ENCODE peak calls at places on chromosome 10, in eight cellular contexts. B is PC-3, Z is H9, T is GM23248, G is GM12878, N is MM.1S, D is GM23338, M is IMR-90. J is an unnamed sample.

GRCh38 chr10:13877154-13877909 is 290.6 kb downstream of the PRPF18 start:
- DNase-seq in B (no peak), Z (no peak), T (peak), G (no peak), N (no peak), D (peak), M (peak), J (no peak)

GRCh38 chr10:125060851-125061556 is 99.4 kb downstream of the CTBP2 start:
- DNase-seq in B (peak), Z (peak), T (peak), G (no peak), N (no peak), D (peak), M (peak), J (peak)

GRCh38 chr10:71334228-71334791 is 15.3 kb downstream of the SLC29A3 start:
- DNase-seq in B (peak), Z (no peak), T (no peak), G (no peak), N (no peak), D (no peak), M (no peak), J (no peak)

GRCh38 chr10:14466256-14466655 is 135.5 kb upstream of the FRMD4A start:
- DNase-seq in B (peak), Z (no peak), T (peak), G (no peak), N (no peak), D (no peak), M (peak), J (no peak)

GRCh38 chr10:33139191-33139646 is 181.2 kb upstream of the ITGB1 start:
- DNase-seq in B (no peak), Z (no peak), T (no peak), G (no peak), N (no peak), D (no peak), M (no peak), J (no peak)

GRCh38 chr10:43843331-43844101 is 194.8 kb upstream of the ZNF32 start:
- DNase-seq in B (no peak), Z (no peak), T (peak), G (no peak), N (no peak), D (no peak), M (peak), J (no peak)

GRCh38 chr10:52064084-52064845 is 249.8 kb upstream of the DKK1 start:
- DNase-seq in B (no peak), Z (no peak), T (no peak), G (no peak), N (no peak), D (no peak), M (no peak), J (no peak)

GRCh38 chr10:100827819-100828743 is 82.7 kb downstream of the PAX2 start:
- DNase-seq in B (peak), Z (peak), T (peak), G (no peak), N (peak), D (peak), M (no peak), J (no peak)

GRCh38 chr10:96400465-96400864 is 41.7 kb upstream of the OPALIN start:
- DNase-seq in B (no peak), Z (no peak), T (peak), G (no peak), N (no peak), D (no peak), M (no peak), J (no peak)

GRCh38 chr10:126037946-126038345 is 141.6 kb downstream of the FANK1 start:
- DNase-seq in B (no peak), Z (no peak), T (no peak), G (no peak), N (no peak), D (no peak), M (no peak), J (no peak)

GRCh38 chr10:119139464-119140067 is 25.9 kb downstream of the SFXN4 start:
- DNase-seq in B (peak), Z (peak), T (peak), G (no peak), N (no peak), D (peak), M (peak), J (peak)

GRCh38 chr10:125081931-125082330 is 78.4 kb downstream of the CTBP2 start:
- DNase-seq in B (no peak), Z (no peak), T (no peak), G (no peak), N (no peak), D (no peak), M (no peak), J (no peak)

GRCh38 chr10:101558671-101559595 is 29.1 kb downstream of the POLL start:
- DNase-seq in B (no peak), Z (peak), T (no peak), G (no peak), N (no peak), D (no peak), M (no peak), J (no peak)

GRCh38 chr10:16612148-16612742 is 90.6 kb upstream of the C1QL3 start:
- DNase-seq in B (peak), Z (peak), T (peak), G (no peak), N (peak), D (peak), M (peak), J (no peak)

GRCh38 chr10:77311186-77311585 is 326.4 kb downstream of the KCNMA1 start:
- DNase-seq in B (no peak), Z (peak), T (no peak), G (no peak), N (no peak), D (peak), M (no peak), J (no peak)

GRCh38 chr10:33509231-33509871 is 174.9 kb upstream of the NRP1 start:
- DNase-seq in B (peak), Z (no peak), T (peak), G (peak), N (no peak), D (peak), M (peak), J (peak)

GRCh38 chr10:70425096-70425495 is 16.4 kb downstream of the NODAL start:
- DNase-seq in B (no peak), Z (no peak), T (no peak), G (no peak), N (no peak), D (no peak), M (no peak), J (no peak)

GRCh38 chr10:124093076-124093773 is at the start of gene CHST15:
- DNase-seq in B (peak), Z (peak), T (peak), G (no peak), N (peak), D (peak), M (no peak), J (peak)

GRCh38 chr10:77862595-77862994 is 64.0 kb downstream of the DLG5 start:
- DNase-seq in B (no peak), Z (no peak), T (peak), G (no peak), N (no peak), D (no peak), M (peak), J (no peak)

GRCh38 chr10:126017961-126018560 is 121.7 kb downstream of the FANK1 start:
- DNase-seq in B (peak), Z (no peak), T (peak), G (no peak), N (no peak), D (no peak), M (peak), J (no peak)

GRCh38 chr10:69684020-69684980 is 54.3 kb downstream of the FAM241B start:
- DNase-seq in B (peak), Z (peak), T (peak), G (no peak), N (no peak), D (no peak), M (peak), J (no peak)

GRCh38 chr10:104809288-104810090 is 168.4 kb downstream of the SORCS3 start:
- DNase-seq in B (peak), Z (peak), T (peak), G (no peak), N (peak), D (peak), M (no peak), J (peak)

GRCh38 chr10:97127960-97128850 is 57.6 kb downstream of the SLIT1 start:
- DNase-seq in B (no peak), Z (no peak), T (no peak), G (no peak), N (no peak), D (no peak), M (no peak), J (no peak)

GRCh38 chr10:60427709-60428386 is 38.2 kb upstream of the ANK3 start:
- DNase-seq in B (no peak), Z (no peak), T (peak), G (no peak), N (no peak), D (no peak), M (peak), J (no peak)

GRCh38 chr10:90451283-90451682 is 406.6 kb downstream of the HTR7 start:
- DNase-seq in B (peak), Z (no peak), T (no peak), G (no peak), N (no peak), D (no peak), M (no peak), J (peak)

GRCh38 chr10:1551636-1552338 is 185.5 kb downstream of the ADARB2 start:
- DNase-seq in B (no peak), Z (no peak), T (no peak), G (no peak), N (no peak), D (no peak), M (no peak), J (no peak)

GRCh38 chr10:92146072-92146471 is 144.8 kb downstream of the CPEB3 start:
- DNase-seq in B (no peak), Z (no peak), T (no peak), G (no peak), N (no peak), D (no peak), M (no peak), J (no peak)

GRCh38 chr10:27413831-27414348 is 90.2 kb upstream of the RAB18 start:
- DNase-seq in B (no peak), Z (no peak), T (no peak), G (no peak), N (no peak), D (no peak), M (no peak), J (no peak)

DNA sequence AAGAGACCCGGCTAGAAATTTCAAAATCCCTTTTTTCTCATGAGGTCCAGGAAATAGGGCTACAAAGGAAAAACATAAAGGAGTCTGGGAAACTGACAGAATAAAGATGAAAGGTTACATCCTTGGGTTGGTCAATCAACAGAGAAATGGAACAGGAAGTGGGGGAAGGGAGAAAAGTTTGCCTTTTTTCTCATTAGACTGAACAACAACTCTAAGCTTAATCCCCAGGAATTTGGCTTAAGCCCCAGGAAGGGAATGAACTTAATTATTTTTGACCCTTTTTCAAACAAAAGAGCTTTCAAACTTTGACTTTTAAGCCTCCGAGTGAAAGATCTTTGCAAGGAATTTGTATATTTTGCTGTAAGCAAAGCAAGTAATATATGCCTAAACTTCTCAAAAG is 32.7 kb downstream of the LGI1 start:
- DNase-seq in B (no peak), Z (no peak), T (no peak), G (no peak), N (no peak), D (peak), M (no peak), J (no peak)
- H2AFZ ChIP-seq in B (no peak), Z (peak), T (no peak), G (no peak), N (no peak), D (no peak), M (no peak), J (no peak)

DNA sequence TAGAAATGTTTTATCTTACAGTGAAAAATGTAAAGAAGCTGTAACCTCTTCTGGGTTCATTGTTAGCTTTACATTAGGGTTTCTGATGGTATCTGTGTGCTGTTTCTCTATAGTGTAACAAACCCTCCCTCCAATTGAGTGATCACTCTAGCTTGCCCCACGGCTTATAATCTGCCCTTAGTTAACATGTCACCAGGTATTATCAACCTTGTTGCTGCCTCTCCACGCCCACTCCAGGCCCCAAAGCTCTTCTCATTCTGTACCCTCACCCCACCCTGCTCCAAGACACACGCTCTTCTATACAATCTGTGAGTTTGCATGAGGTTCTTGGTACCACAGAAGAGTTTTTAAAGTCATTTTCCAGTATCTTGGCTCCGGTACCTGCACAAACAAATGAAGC is 139.4 kb downstream of the ARID5B start:
- DNase-seq in B (no peak), Z (no peak), T (no peak), G (no peak), N (no peak), D (no peak), M (no peak), J (no peak)
- H2AFZ ChIP-seq in B (no peak), Z (no peak), T (no peak), G (no peak), N (no peak), D (no peak), M (no peak), J (no peak)

GRCh38 chr10:73172867-73173266 is 4.9 kb downstream of the FAM149B1 start:
- DNase-seq in B (no peak), Z (no peak), T (no peak), G (no peak), N (no peak), D (no peak), M (no peak), J (no peak)
- H2AFZ ChIP-seq in B (no peak), Z (no peak), T (no peak), G (no peak), N (no peak), D (no peak), M (no peak), J (no peak)

GRCh38 chr10:4810093-4810492 is 15.9 kb upstream of the AKR1E2 start:
- DNase-seq in B (no peak), Z (no peak), T (no peak), G (no peak), N (no peak), D (no peak), M (peak), J (no peak)
- H2AFZ ChIP-seq in B (no peak), Z (no peak), T (no peak), G (no peak), N (no peak), D (peak), M (peak), J (no peak)

GRCh38 chr10:31143331-31143935 is 111.8 kb upstream of the ZNF438 start:
- DNase-seq in B (no peak), Z (no peak), T (no peak), G (no peak), N (no peak), D (no peak), M (no peak), J (no peak)

GRCh38 chr10:31145986-31146385 is 114.3 kb upstream of the ZNF438 start:
- DNase-seq in B (no peak), Z (no peak), T (no peak), G (no peak), N (no peak), D (no peak), M (no peak), J (no peak)

GRCh38 chr10:31148955-31149354 is 117.3 kb upstream of the ZNF438 start:
- DNase-seq in B (no peak), Z (no peak), T (no peak), G (no peak), N (no peak), D (no peak), M (no peak), J (no peak)

GRCh38 chr10:31147220-31147608 is 115.5 kb upstream of the ZNF438 start:
- DNase-seq in B (peak), Z (no peak), T (peak), G (no peak), N (no peak), D (no peak), M (peak), J (peak)

DNA sequence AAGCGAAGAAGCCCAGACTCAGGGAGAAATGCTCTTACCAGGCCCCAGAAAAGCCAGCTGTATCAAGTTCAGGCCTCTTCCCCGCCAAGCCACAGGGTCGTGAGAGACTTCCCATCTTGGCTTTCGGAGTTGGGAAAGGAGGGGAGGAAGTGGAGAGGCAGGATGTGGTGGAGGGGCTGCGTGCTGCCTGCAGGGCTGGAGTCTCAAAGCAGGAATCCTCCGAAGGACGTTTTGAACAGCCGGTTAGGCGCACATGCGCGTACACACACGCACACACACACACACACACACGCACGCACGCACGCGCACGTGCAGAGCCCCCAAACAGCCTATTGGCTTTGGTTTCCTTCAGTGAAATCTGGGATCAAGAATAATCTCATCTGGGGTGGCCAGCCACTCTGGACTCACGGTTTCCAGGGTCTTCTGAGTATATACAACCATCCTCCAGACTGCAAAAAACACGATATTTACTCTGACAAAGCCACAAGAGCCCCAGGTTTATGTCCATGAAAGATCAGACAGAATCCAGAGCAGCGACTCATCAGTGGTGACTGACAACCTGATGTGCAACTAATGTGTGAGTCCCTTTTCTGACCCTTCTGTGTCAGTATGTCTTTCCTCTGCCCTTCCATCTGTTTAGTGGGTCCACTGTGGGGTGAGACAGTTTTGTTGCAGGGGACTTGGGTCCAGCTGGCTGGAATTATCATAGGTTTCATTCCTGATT is 115.0 kb upstream of the ZNF438 start:
- DNase-seq in B (peak), Z (no peak), T (peak), G (no peak), N (no peak), D (peak), M (peak), J (peak)
- H2AFZ ChIP-seq in B (no peak), Z (no peak), T (no peak), G (peak), N (no peak), D (peak), M (peak), J (peak)

GRCh38 chr10:30072068-30072467 is 12.7 kb upstream of the JCAD start:
- DNase-seq in B (no peak), Z (no peak), T (no peak), G (no peak), N (no peak), D (no peak), M (no peak), J (no peak)

GRCh38 chr10:30073767-30074060 is 14.3 kb upstream of the JCAD start:
- DNase-seq in B (no peak), Z (no peak), T (no peak), G (no peak), N (no peak), D (no peak), M (no peak), J (no peak)

GRCh38 chr10:30068482-30069223 is 9.3 kb upstream of the JCAD start:
- DNase-seq in B (peak), Z (no peak), T (peak), G (no peak), N (no peak), D (no peak), M (no peak), J (peak)

GRCh38 chr10:30073045-30073766 is 13.8 kb upstream of the JCAD start:
- DNase-seq in B (no peak), Z (no peak), T (no peak), G (no peak), N (no peak), D (no peak), M (no peak), J (no peak)

GRCh38 chr10:30070001-30070759 is 10.8 kb upstream of the JCAD start:
- DNase-seq in B (no peak), Z (no peak), T (no peak), G (no peak), N (no peak), D (no peak), M (no peak), J (no peak)
- H2AFZ ChIP-seq in B (no peak), Z (no peak), T (no peak), G (no peak), N (no peak), D (no peak), M (peak), J (no peak)

GRCh38 chr10:111114931-111115500 is 38.2 kb downstream of the ADRA2A start:
- DNase-seq in B (no peak), Z (peak), T (no peak), G (no peak), N (no peak), D (no peak), M (no peak), J (no peak)
- H2AFZ ChIP-seq in B (no peak), Z (no peak), T (no peak), G (no peak), N (no peak), D (no peak), M (no peak), J (no peak)

GRCh38 chr10:102676916-102677315 is 32.6 kb downstream of the TRIM8 start:
- DNase-seq in B (no peak), Z (no peak), T (no peak), G (no peak), N (no peak), D (no peak), M (no peak), J (no peak)
- H2AFZ ChIP-seq in B (no peak), Z (no peak), T (no peak), G (no peak), N (no peak), D (no peak), M (peak), J (no peak)

GRCh38 chr10:73416571-73416970 is 2.7 kb upstream of the ANXA7 start:
- DNase-seq in B (peak), Z (no peak), T (no peak), G (no peak), N (no peak), D (no peak), M (no peak), J (no peak)

GRCh38 chr10:73410897-73411296 is 3.0 kb downstream of the ANXA7 start:
- DNase-seq in B (no peak), Z (no peak), T (no peak), G (no peak), N (no peak), D (no peak), M (no peak), J (no peak)

GRCh38 chr10:73413108-73413527 is 740 bp downstream of the ANXA7 start:
- DNase-seq in B (peak), Z (peak), T (peak), G (peak), N (peak), D (peak), M (no peak), J (peak)

GRCh38 chr10:73414230-73414981 is 548 bp upstream of the ANXA7 start:
- DNase-seq in B (peak), Z (no peak), T (peak), G (no peak), N (peak), D (peak), M (no peak), J (no peak)

GRCh38 chr10:73413528-73414229 is at the start of gene ANXA7:
- DNase-seq in B (peak), Z (peak), T (peak), G (peak), N (peak), D (peak), M (peak), J (peak)
- H2AFZ ChIP-seq in B (peak), Z (peak), T (peak), G (peak), N (peak), D (peak), M (peak), J (peak)

J was measured in HCT116.